ENCODE peak calls at places on chromosome 6, in four cellular contexts. K is HepG2, I is SK-N-SH, G is K562. E is an unnamed sample.

GRCh38 chr6:163369122-163369521 is 45.4 kb upstream of the QKI start:
- DNase-seq in K (no peak), I (no peak), G (no peak), E (no peak)

GRCh38 chr6:36028088-36028886 is 679 bp downstream of the MAPK14 start:
- DNase-seq in K (peak), I (peak), G (no peak), E (no peak)

GRCh38 chr6:153044295-153044694 is 41.8 kb upstream of the MTRF1L start:
- DNase-seq in K (no peak), I (no peak), G (no peak), E (no peak)

GRCh38 chr6:167654389-167654788 is 172.3 kb upstream of the AFDN start:
- DNase-seq in K (no peak), I (no peak), G (no peak), E (no peak)

GRCh38 chr6:148414836-148415235 is 72.2 kb downstream of the SASH1 start:
- DNase-seq in K (no peak), I (no peak), G (no peak), E (no peak)

GRCh38 chr6:63305278-63305677 is 14.5 kb downstream of the LGSN start:
- DNase-seq in K (no peak), I (no peak), G (no peak), E (no peak)

GRCh38 chr6:148934534-148934933 is 187.7 kb downstream of the UST start:
- DNase-seq in K (no peak), I (no peak), G (no peak), E (no peak)

GRCh38 chr6:121694389-121695185 is 259.1 kb downstream of the GJA1 start:
- DNase-seq in K (no peak), I (no peak), G (no peak), E (no peak)

GRCh38 chr6:2108700-2109306 is 136.6 kb downstream of the GMDS start:
- DNase-seq in K (peak), I (no peak), G (no peak), E (no peak)

GRCh38 chr6:144953552-144954240 is 668.6 kb downstream of the UTRN start:
- DNase-seq in K (no peak), I (no peak), G (no peak), E (peak)

GRCh38 chr6:146946559-146946958 is 257.7 kb upstream of the STXBP5 start:
- DNase-seq in K (no peak), I (no peak), G (no peak), E (no peak)

GRCh38 chr6:17831135-17831534 is 124.4 kb upstream of the NUP153 start:
- DNase-seq in K (no peak), I (no peak), G (no peak), E (no peak)

GRCh38 chr6:96186516-96187195 is 170.9 kb downstream of the FUT9 start:
- DNase-seq in K (no peak), I (no peak), G (no peak), E (no peak)

GRCh38 chr6:70520575-70520974 is 46.2 kb upstream of the SDHAF4 start:
- DNase-seq in K (peak), I (peak), G (no peak), E (no peak)

GRCh38 chr6:140590641-140591040 is 1216.2 kb upstream of the CITED2 start:
- DNase-seq in K (no peak), I (no peak), G (no peak), E (no peak)

GRCh38 chr6:84066536-84066935 is 33.0 kb downstream of the MRAP2 start:
- DNase-seq in K (no peak), I (no peak), G (no peak), E (no peak)

GRCh38 chr6:74087898-74088297 is 391.9 kb downstream of the CD109 start:
- DNase-seq in K (no peak), I (no peak), G (no peak), E (peak)

GRCh38 chr6:43807228-43808061 is 37.4 kb downstream of the VEGFA start:
- DNase-seq in K (peak), I (peak), G (no peak), E (no peak)

GRCh38 chr6:111591370-111591900 is 14.2 kb downstream of the TRAF3IP2 start:
- DNase-seq in K (peak), I (peak), G (no peak), E (peak)

GRCh38 chr6:105798057-105798456 is 288.1 kb upstream of the PRDM1 start:
- DNase-seq in K (no peak), I (no peak), G (no peak), E (no peak)

GRCh38 chr6:170485159-170485558 is 67.9 kb downstream of the PSMB1 start:
- DNase-seq in K (no peak), I (no peak), G (no peak), E (no peak)

GRCh38 chr6:333379-334002 is 41.2 kb downstream of the DUSP22 start:
- DNase-seq in K (no peak), I (no peak), G (no peak), E (no peak)

GRCh38 chr6:167759912-167760311 is 66.8 kb upstream of the AFDN start:
- DNase-seq in K (no peak), I (no peak), G (no peak), E (no peak)

GRCh38 chr6:81166770-81167169 is 585.7 kb downstream of the TENT5A start:
- DNase-seq in K (no peak), I (no peak), G (no peak), E (no peak)

GRCh38 chr6:159008656-159009288 is 8.8 kb upstream of the RSPH3 start:
- DNase-seq in K (peak), I (peak), G (no peak), E (no peak)

GRCh38 chr6:87737948-87738347 is 35.9 kb upstream of the AKIRIN2 start:
- DNase-seq in K (no peak), I (no peak), G (no peak), E (no peak)

GRCh38 chr6:130655586-130655985 is 171.6 kb upstream of the SMLR1 start:
- DNase-seq in K (no peak), I (no peak), G (no peak), E (no peak)

GRCh38 chr6:130666796-130667195 is 160.4 kb upstream of the SMLR1 start:
- DNase-seq in K (no peak), I (no peak), G (no peak), E (no peak)

DNA sequence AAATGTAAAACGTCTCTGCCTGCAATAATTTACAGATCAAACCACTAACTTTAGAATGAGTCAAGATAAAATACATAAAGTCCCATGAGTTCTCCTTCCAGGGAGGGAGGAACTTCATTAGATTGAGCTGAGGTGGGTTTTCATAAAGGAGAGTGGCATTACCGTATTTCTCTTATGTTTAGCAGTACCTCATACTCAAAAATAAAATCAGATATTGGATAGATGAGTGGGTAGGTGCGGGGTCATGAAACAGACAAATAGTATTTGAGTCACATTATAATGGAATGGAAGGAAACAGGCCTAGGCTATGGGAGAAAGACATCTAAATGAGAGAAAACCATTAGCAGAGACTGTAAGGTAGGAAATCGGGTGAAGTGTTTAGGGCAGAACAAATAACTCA is 166.1 kb upstream of the SMLR1 start:
- DNase-seq in K (no peak), I (no peak), G (no peak), E (no peak)
- TF ChIP-seq ELF1 in K (no peak), I (no peak), G (no peak), E (no peak)

GRCh38 chr6:28137458-28138020 is 4.1 kb upstream of the ZKSCAN8 start:
- DNase-seq in K (no peak), I (no peak), G (no peak), E (no peak)
- TF ChIP-seq ELF1 in K (no peak), I (no peak), G (peak), E (no peak)

GRCh38 chr6:8574749-8575468 is 139.6 kb upstream of the SLC35B3 start:
- DNase-seq in K (no peak), I (no peak), G (no peak), E (no peak)

GRCh38 chr6:8583291-8583690 is 147.9 kb upstream of the SLC35B3 start:
- DNase-seq in K (no peak), I (no peak), G (no peak), E (no peak)

GRCh38 chr6:8574311-8574710 is 139.0 kb upstream of the SLC35B3 start:
- DNase-seq in K (no peak), I (no peak), G (no peak), E (no peak)

GRCh38 chr6:8578006-8578405 is 142.7 kb upstream of the SLC35B3 start:
- DNase-seq in K (no peak), I (no peak), G (no peak), E (no peak)

GRCh38 chr6:8579372-8579771 is 144.0 kb upstream of the SLC35B3 start:
- DNase-seq in K (no peak), I (no peak), G (no peak), E (no peak)
- TF ChIP-seq ELF1 in K (no peak), I (no peak), G (no peak), E (no peak)

DNA sequence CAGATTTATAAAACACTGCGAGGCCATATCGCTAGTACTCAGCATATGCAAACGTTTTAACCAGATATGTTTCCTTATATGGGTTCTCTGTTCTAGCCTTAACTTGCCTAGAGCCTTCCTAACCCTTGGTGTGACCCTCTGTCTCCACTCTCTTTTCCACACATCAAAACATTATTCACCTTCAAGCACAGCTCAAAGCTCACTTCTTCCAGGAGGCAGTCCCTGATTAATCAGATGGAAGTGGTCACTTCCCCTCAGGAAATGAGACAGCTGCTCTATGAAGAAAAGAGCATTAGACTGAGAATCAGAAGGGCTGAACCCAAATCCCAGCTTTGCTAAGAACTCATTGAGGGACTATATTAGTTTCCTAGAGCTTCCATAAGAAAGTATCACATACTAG is 39.8 kb upstream of the SLC17A4 start:
- DNase-seq in K (no peak), I (no peak), G (no peak), E (no peak)
- TF ChIP-seq ELF1 in K (no peak), I (no peak), G (no peak), E (no peak)

GRCh38 chr6:157087974-157088373 is 235.3 kb downstream of the TMEM242 start:
- DNase-seq in K (no peak), I (no peak), G (no peak), E (no peak)
- TF ChIP-seq ELF1 in K (no peak), I (no peak), G (no peak), E (no peak)

GRCh38 chr6:82569022-82569421 is 205.4 kb downstream of the TPBG start:
- DNase-seq in K (no peak), I (no peak), G (no peak), E (no peak)

GRCh38 chr6:82567621-82568020 is 204.0 kb downstream of the TPBG start:
- DNase-seq in K (no peak), I (no peak), G (no peak), E (no peak)

GRCh38 chr6:82570083-82570482 is 206.5 kb downstream of the TPBG start:
- DNase-seq in K (peak), I (peak), G (no peak), E (no peak)

GRCh38 chr6:82571431-82571830 is 207.8 kb downstream of the TPBG start:
- DNase-seq in K (no peak), I (no peak), G (no peak), E (no peak)

GRCh38 chr6:82568290-82568993 is 204.8 kb downstream of the TPBG start:
- DNase-seq in K (no peak), I (no peak), G (no peak), E (no peak)
- TF ChIP-seq ELF1 in K (no peak), I (no peak), G (no peak), E (no peak)

DNA sequence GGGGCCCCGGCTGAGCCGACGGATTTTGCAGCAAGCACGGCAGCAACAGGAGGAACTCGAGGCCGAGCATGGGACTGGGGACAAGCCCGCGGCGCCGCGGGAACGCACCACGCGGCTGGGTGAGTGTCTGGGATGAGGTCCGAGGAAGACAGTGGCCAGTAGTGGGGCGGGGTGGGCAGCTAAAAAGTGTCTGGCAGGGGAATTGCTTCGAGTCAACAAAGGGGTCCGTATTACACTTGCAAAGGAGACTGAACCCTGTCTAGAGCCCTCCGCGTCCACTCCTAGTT is 356 bp downstream of the BYSL start:
- DNase-seq in K (no peak), I (no peak), G (no peak), E (no peak)
- TF ChIP-seq ELF1 in K (no peak), I (no peak), G (no peak), E (no peak)

GRCh38 chr6:89574860-89575561 is 63.5 kb downstream of the LYRM2 start:
- DNase-seq in K (no peak), I (no peak), G (no peak), E (no peak)
- TF ChIP-seq ELF1 in K (no peak), I (no peak), G (no peak), E (no peak)

DNA sequence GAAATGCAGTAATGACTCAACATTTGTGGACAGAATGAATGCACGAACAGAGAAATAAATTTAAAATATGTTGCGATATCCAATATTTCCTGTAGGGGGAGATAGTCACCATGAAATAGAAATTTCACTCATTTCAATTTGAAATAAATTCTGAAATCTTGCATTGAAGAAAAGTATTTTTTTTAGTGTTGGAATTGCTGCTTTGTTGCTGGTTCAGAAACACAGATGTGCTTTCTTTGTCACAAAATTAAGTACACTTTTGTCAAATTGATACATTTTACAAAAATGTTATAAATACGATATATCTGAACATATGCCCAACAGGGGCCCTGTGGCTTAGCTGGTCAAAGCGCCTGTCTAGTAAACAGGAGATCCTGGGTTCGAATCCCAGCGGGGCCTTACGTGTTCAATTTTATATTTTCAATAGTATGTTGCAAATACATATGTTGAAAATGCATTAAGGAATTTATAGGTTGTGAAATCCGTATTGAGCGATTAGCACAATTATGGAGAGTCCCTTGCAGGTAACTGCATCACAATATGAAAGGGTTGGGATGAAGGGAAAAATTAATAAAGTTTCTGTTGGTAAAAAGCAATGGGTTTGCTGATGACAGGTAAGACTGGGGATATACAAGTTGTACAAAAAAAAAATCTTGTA is 85.4 kb upstream of the PRSS16 start:
- DNase-seq in K (peak), I (peak), G (peak), E (peak)
- TF ChIP-seq ELF1 in K (no peak), I (no peak), G (no peak), E (no peak)